ENCODE peak calls at places on chromosome 12, in seven cellular contexts. J is PC-3; A is neuronal stem cell; N is A673; X is uterus; M is CD4-positive, alpha-beta memory T cell; Y is testis. B is an unnamed sample.

GRCh38 chr12:91216871-91217270 is 34.3 kb upstream of the DCN start:
- DNase-seq in J (no peak), A (no peak), N (no peak), X (no peak), M (no peak), Y (no peak), B (no peak)

GRCh38 chr12:26874501-26875296 is 41.7 kb upstream of the ITPR2 start:
- DNase-seq in J (no peak), A (no peak), N (no peak), X (no peak), M (no peak), Y (no peak), B (no peak)

GRCh38 chr12:7555752-7556151 is 52.2 kb upstream of the CD163 start:
- DNase-seq in J (peak), A (no peak), N (peak), X (no peak), M (no peak), Y (peak), B (no peak)

GRCh38 chr12:105330938-105331804 is 680 bp downstream of the C12orf75 start:
- DNase-seq in J (peak), A (no peak), N (peak), X (peak), M (peak), Y (peak), B (peak)

GRCh38 chr12:68675098-68675842 is 11.5 kb upstream of the NUP107 start:
- DNase-seq in J (no peak), A (no peak), N (peak), X (no peak), M (peak), Y (no peak), B (peak)

GRCh38 chr12:1832801-1833595 is 12.6 kb downstream of the LRTM2 start:
- DNase-seq in J (no peak), A (no peak), N (peak), X (no peak), M (no peak), Y (no peak), B (no peak)

GRCh38 chr12:45668641-45669040 is 60.9 kb upstream of the ARID2 start:
- DNase-seq in J (no peak), A (no peak), N (no peak), X (no peak), M (no peak), Y (no peak), B (no peak)

GRCh38 chr12:57118711-57119271 is 7.6 kb upstream of the STAT6 start:
- DNase-seq in J (peak), A (no peak), N (no peak), X (no peak), M (no peak), Y (no peak), B (no peak)

GRCh38 chr12:42534184-42534838 is 55.2 kb downstream of the PRICKLE1 start:
- DNase-seq in J (no peak), A (no peak), N (no peak), X (no peak), M (no peak), Y (no peak), B (no peak)

GRCh38 chr12:122116707-122117535 is 38.4 kb downstream of the MLXIP start:
- DNase-seq in J (no peak), A (no peak), N (no peak), X (no peak), M (no peak), Y (peak), B (no peak)

GRCh38 chr12:66693901-66694513 is 15.1 kb upstream of the GRIP1 start:
- DNase-seq in J (peak), A (peak), N (peak), X (no peak), M (peak), Y (peak), B (peak)

GRCh38 chr12:113271466-113271852 is 50.2 kb downstream of the TPCN1 start:
- DNase-seq in J (no peak), A (no peak), N (no peak), X (no peak), M (no peak), Y (no peak), B (no peak)

GRCh38 chr12:50283230-50283923 is at the start of gene LIMA1:
- DNase-seq in J (peak), A (peak), N (peak), X (peak), M (peak), Y (peak), B (peak)

GRCh38 chr12:2686280-2686646 is 108.5 kb upstream of the FKBP4 start:
- DNase-seq in J (no peak), A (no peak), N (no peak), X (no peak), M (no peak), Y (no peak), B (no peak)

GRCh38 chr12:10632226-10632625 is 18.8 kb upstream of the MAGOHB start:
- DNase-seq in J (no peak), A (no peak), N (no peak), X (no peak), M (no peak), Y (no peak), B (no peak)

GRCh38 chr12:78441737-78442453 is 422.7 kb upstream of the SYT1 start:
- DNase-seq in J (peak), A (no peak), N (no peak), X (no peak), M (no peak), Y (no peak), B (no peak)

GRCh38 chr12:127620956-127621355 is 646.0 kb upstream of the TMEM132C start:
- DNase-seq in J (no peak), A (no peak), N (no peak), X (no peak), M (no peak), Y (no peak), B (no peak)

GRCh38 chr12:124588689-124589318 is 21.4 kb upstream of the NCOR2 start:
- DNase-seq in J (peak), A (no peak), N (peak), X (no peak), M (no peak), Y (peak), B (no peak)

GRCh38 chr12:46371718-46372130 is 849 bp downstream of the SLC38A2 start:
- DNase-seq in J (peak), A (no peak), N (no peak), X (no peak), M (no peak), Y (peak), B (no peak)

GRCh38 chr12:104680070-104680469 is 223.3 kb downstream of the CHST11 start:
- DNase-seq in J (peak), A (no peak), N (peak), X (no peak), M (peak), Y (no peak), B (peak)

GRCh38 chr12:22321620-22322019 is 12.9 kb downstream of the ST8SIA1 start:
- DNase-seq in J (peak), A (no peak), N (no peak), X (no peak), M (peak), Y (no peak), B (no peak)

GRCh38 chr12:57461904-57462306 is 2.3 kb downstream of the GLI1 start:
- DNase-seq in J (no peak), A (peak), N (no peak), X (no peak), M (no peak), Y (no peak), B (peak)

GRCh38 chr12:96094201-96094600 is 58.8 kb upstream of the LTA4H start:
- DNase-seq in J (peak), A (no peak), N (no peak), X (no peak), M (no peak), Y (no peak), B (no peak)

GRCh38 chr12:79298511-79298910 is 392.3 kb downstream of the PAWR start:
- DNase-seq in J (peak), A (no peak), N (no peak), X (no peak), M (no peak), Y (no peak), B (no peak)

GRCh38 chr12:272942-273906 is 10.6 kb upstream of the SLC6A13 start:
- DNase-seq in J (no peak), A (no peak), N (no peak), X (no peak), M (no peak), Y (no peak), B (no peak)

GRCh38 chr12:6792522-6793201 is 3.3 kb downstream of the CD4 start:
- DNase-seq in J (no peak), A (no peak), N (no peak), X (no peak), M (peak), Y (no peak), B (no peak)

GRCh38 chr12:122006186-122006926 is 15.3 kb upstream of the BCL7A start:
- DNase-seq in J (no peak), A (no peak), N (no peak), X (no peak), M (peak), Y (no peak), B (peak)

GRCh38 chr12:120932058-120932457 is 27.9 kb upstream of the SPPL3 start:
- DNase-seq in J (no peak), A (no peak), N (no peak), X (no peak), M (no peak), Y (no peak), B (no peak)

GRCh38 chr12:51590347-51591019 is 550 bp upstream of the SCN8A start:
- DNase-seq in J (peak), A (peak), N (peak), X (peak), M (peak), Y (peak), B (peak)

GRCh38 chr12:51262758-51263177 is 7.4 kb downstream of the SMAGP start:
- DNase-seq in J (peak), A (no peak), N (peak), X (no peak), M (no peak), Y (peak), B (no peak)

GRCh38 chr12:10169094-10169493 is 2.8 kb downstream of the OLR1 start:
- DNase-seq in J (peak), A (no peak), N (no peak), X (no peak), M (no peak), Y (no peak), B (no peak)

GRCh38 chr12:26512213-26512612 is 316.8 kb downstream of the SSPN start:
- DNase-seq in J (no peak), A (no peak), N (no peak), X (no peak), M (no peak), Y (no peak), B (no peak)

GRCh38 chr12:59649203-59649602 is 53.4 kb downstream of the SLC16A7 start:
- DNase-seq in J (no peak), A (no peak), N (peak), X (no peak), M (no peak), Y (no peak), B (no peak)

GRCh38 chr12:22787557-22787956 is 162.6 kb downstream of the ETNK1 start:
- DNase-seq in J (no peak), A (no peak), N (no peak), X (no peak), M (no peak), Y (no peak), B (no peak)

GRCh38 chr12:116376354-116377193 is 99.1 kb upstream of the MED13L start:
- DNase-seq in J (peak), A (no peak), N (no peak), X (no peak), M (no peak), Y (no peak), B (no peak)

GRCh38 chr12:4975574-4975973 is 65.9 kb downstream of the KCNA1 start:
- DNase-seq in J (no peak), A (no peak), N (peak), X (no peak), M (no peak), Y (peak), B (no peak)

GRCh38 chr12:6336859-6337744 is 4.8 kb downstream of the TNFRSF1A start:
- DNase-seq in J (no peak), A (no peak), N (no peak), X (no peak), M (peak), Y (no peak), B (peak)

GRCh38 chr12:106758349-106758951 is 16.0 kb upstream of the RIC8B start:
- DNase-seq in J (no peak), A (no peak), N (no peak), X (no peak), M (no peak), Y (no peak), B (no peak)

GRCh38 chr12:106759526-106760183 is 14.8 kb upstream of the RIC8B start:
- DNase-seq in J (no peak), A (no peak), N (no peak), X (no peak), M (no peak), Y (no peak), B (no peak)

GRCh38 chr12:106757623-106758348 is 16.7 kb upstream of the RIC8B start:
- DNase-seq in J (no peak), A (no peak), N (no peak), X (no peak), M (no peak), Y (no peak), B (no peak)

GRCh38 chr12:106764738-106765137 is 9.7 kb upstream of the RIC8B start:
- DNase-seq in J (no peak), A (no peak), N (no peak), X (no peak), M (no peak), Y (peak), B (no peak)

GRCh38 chr12:106760184-106760531 is 14.3 kb upstream of the RIC8B start:
- DNase-seq in J (no peak), A (no peak), N (peak), X (no peak), M (peak), Y (no peak), B (peak)
- H3K4me3 ChIP-seq in J (no peak), A (no peak), N (no peak), X (no peak), M (no peak), Y (no peak), B (peak)

GRCh38 chr12:62861157-62861535 is 73.8 kb downstream of the PPM1H start:
- DNase-seq in J (no peak), A (no peak), N (no peak), X (no peak), M (no peak), Y (no peak), B (no peak)

GRCh38 chr12:62860501-62861156 is 74.3 kb downstream of the PPM1H start:
- DNase-seq in J (no peak), A (no peak), N (no peak), X (no peak), M (no peak), Y (peak), B (no peak)

GRCh38 chr12:62856454-62856853 is 78.5 kb downstream of the PPM1H start:
- DNase-seq in J (no peak), A (no peak), N (no peak), X (no peak), M (no peak), Y (no peak), B (no peak)

GRCh38 chr12:62861586-62861985 is 73.4 kb downstream of the PPM1H start:
- DNase-seq in J (no peak), A (no peak), N (no peak), X (no peak), M (no peak), Y (no peak), B (no peak)

GRCh38 chr12:62859203-62859799 is 75.6 kb downstream of the PPM1H start:
- DNase-seq in J (no peak), A (no peak), N (no peak), X (no peak), M (no peak), Y (no peak), B (no peak)
- H3K27ac ChIP-seq in J (no peak), A (no peak), N (no peak), X (no peak), M (no peak), Y (no peak), B (no peak)

GRCh38 chr12:108311605-108312004 is 27.5 kb downstream of the CMKLR1 start:
- DNase-seq in J (no peak), A (no peak), N (no peak), X (no peak), M (no peak), Y (no peak), B (no peak)

GRCh38 chr12:108310489-108310888 is 28.6 kb downstream of the CMKLR1 start:
- DNase-seq in J (no peak), A (no peak), N (no peak), X (peak), M (no peak), Y (peak), B (no peak)

GRCh38 chr12:108312073-108312884 is 26.8 kb downstream of the CMKLR1 start:
- DNase-seq in J (no peak), A (no peak), N (no peak), X (no peak), M (no peak), Y (no peak), B (no peak)

GRCh38 chr12:108308432-108308831 is 30.7 kb downstream of the CMKLR1 start:
- DNase-seq in J (no peak), A (no peak), N (no peak), X (no peak), M (no peak), Y (no peak), B (no peak)

GRCh38 chr12:108309674-108310312 is 29.3 kb downstream of the CMKLR1 start:
- DNase-seq in J (no peak), A (no peak), N (no peak), X (no peak), M (no peak), Y (no peak), B (no peak)
- H3K4me3 ChIP-seq in J (no peak), A (no peak), N (no peak), X (no peak), M (no peak), Y (no peak), B (no peak)

GRCh38 chr12:16021666-16022065 is 110.5 kb downstream of the DERA start:
- DNase-seq in J (no peak), A (no peak), N (no peak), X (no peak), M (no peak), Y (no peak), B (no peak)
- H3K27ac ChIP-seq in J (no peak), A (no peak), N (no peak), X (no peak), M (no peak), Y (no peak), B (no peak)

DNA sequence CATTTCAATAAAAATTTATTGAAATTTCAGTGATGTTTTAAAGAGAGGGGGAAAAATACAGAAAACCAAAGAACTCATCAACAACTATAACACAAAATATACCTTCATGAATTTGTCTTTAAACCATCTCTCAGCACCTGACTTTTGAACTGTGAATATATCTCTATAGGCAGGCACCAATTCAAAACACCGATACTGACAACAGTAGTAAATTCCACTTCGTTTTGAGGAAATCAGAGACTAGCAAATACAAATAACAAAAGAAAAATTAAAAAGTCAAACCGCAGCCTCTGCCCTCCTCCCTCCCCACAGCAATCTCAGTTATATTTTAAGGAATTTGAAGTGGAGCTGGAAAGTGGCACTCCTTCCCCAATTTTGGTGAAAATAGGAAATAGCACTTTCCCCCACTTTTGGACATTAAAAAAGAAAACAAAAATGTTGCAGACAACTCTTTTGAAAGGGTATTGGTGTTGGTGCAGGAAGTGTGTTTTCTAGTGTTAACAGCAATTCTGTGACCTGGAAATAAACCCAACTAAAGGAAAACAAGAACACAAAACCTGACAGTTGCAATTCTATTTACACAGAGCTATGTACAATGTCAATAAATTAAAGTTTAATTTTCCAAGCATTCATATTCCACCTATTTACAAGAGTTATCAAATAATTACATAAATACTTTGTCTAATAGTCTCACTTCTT is 13.6 kb downstream of the TBX3 start:
- DNase-seq in J (peak), A (peak), N (no peak), X (no peak), M (no peak), Y (no peak), B (no peak)
- H3K4me3 ChIP-seq in J (peak), A (no peak), N (no peak), X (peak), M (no peak), Y (no peak), B (no peak)

DNA sequence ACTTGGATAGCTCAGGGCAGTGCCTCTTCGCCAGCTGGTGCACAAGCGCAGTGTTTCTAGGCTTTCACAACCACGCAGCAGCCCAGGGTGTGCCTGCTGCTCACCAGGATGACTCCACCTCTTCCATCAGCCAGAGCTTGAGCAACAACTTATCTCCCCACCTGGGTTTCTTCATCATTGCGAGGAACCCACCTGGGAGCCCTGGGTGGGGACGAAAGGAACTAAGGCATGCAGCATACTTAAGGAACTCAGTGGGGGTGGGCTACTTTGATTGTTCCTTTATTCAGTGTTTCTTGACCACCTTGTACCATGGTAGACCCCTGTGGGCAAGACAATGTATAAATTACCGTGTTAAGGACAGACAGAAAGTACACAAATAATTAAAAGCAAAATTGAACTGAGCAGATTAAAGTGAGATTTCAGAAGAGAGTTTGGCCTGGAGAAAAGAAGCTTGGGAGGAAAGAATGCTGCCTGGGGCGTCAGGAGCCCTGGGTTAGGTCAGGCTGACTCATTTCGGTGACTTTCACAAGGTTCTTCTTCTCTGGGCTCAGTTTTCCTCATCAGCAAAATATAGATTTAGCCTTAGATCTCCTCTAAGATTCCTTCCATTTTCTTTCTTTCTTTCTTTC is 22.9 kb downstream of the KRT18 start:
- DNase-seq in J (peak), A (no peak), N (no peak), X (no peak), M (no peak), Y (no peak), B (no peak)
- H3K27ac ChIP-seq in J (peak), A (no peak), N (no peak), X (peak), M (no peak), Y (no peak), B (no peak)

GRCh38 chr12:93215290-93215678 is 162.4 kb upstream of the NUDT4 start:
- DNase-seq in J (no peak), A (no peak), N (no peak), X (no peak), M (no peak), Y (no peak), B (no peak)
- H3K4me3 ChIP-seq in J (no peak), A (no peak), N (no peak), X (no peak), M (no peak), Y (no peak), B (no peak)

GRCh38 chr12:12357697-12358476 is 1.0 kb downstream of the BORCS5 start:
- DNase-seq in J (peak), A (no peak), N (peak), X (no peak), M (peak), Y (no peak), B (no peak)

GRCh38 chr12:12353807-12354206 is 3.1 kb upstream of the BORCS5 start:
- DNase-seq in J (no peak), A (no peak), N (no peak), X (peak), M (no peak), Y (no peak), B (no peak)

GRCh38 chr12:12356467-12356885 is 402 bp upstream of the BORCS5 start:
- DNase-seq in J (no peak), A (no peak), N (no peak), X (no peak), M (no peak), Y (no peak), B (no peak)

GRCh38 chr12:12358528-12358927 is 1.6 kb downstream of the BORCS5 start:
- DNase-seq in J (no peak), A (no peak), N (peak), X (no peak), M (no peak), Y (no peak), B (no peak)

GRCh38 chr12:12356886-12357696 is at the start of gene BORCS5:
- DNase-seq in J (peak), A (peak), N (peak), X (peak), M (peak), Y (peak), B (peak)
- H3K27ac ChIP-seq in J (peak), A (peak), N (peak), X (peak), M (peak), Y (peak), B (peak)

GRCh38 chr12:111964935-111965334 is 48.0 kb downstream of the TMEM116 start:
- DNase-seq in J (no peak), A (no peak), N (no peak), X (no peak), M (no peak), Y (no peak), B (no peak)
- H3K4me3 ChIP-seq in J (no peak), A (no peak), N (no peak), X (no peak), M (no peak), Y (no peak), B (no peak)

GRCh38 chr12:49058366-49059062 is 2.1 kb downstream of the KMT2D start:
- DNase-seq in J (no peak), A (no peak), N (no peak), X (no peak), M (no peak), Y (peak), B (no peak)
- H3K27ac ChIP-seq in J (no peak), A (no peak), N (peak), X (peak), M (peak), Y (peak), B (peak)

B was measured in naive thymus-derived CD4-positive, alpha-beta T cell.